ENCODE peak calls at places on chromosome 6, in five cellular contexts. One of them, this sample, is unnamed.

GRCh38 chr6:13038315-13039261 is 289.7 kb downstream of the TBC1D7 start:
- DNase-seq in ovary: no peak
- DNase-seq in uterus: no peak
- DNase-seq in endothelial cell of umbilical vein: peak
- DNase-seq in transverse colon: no peak
- DNase-seq in this sample: no peak

GRCh38 chr6:35363293-35363750 is 21.0 kb downstream of the PPARD start:
- DNase-seq in ovary: no peak
- DNase-seq in uterus: no peak
- DNase-seq in endothelial cell of umbilical vein: no peak
- DNase-seq in transverse colon: no peak
- DNase-seq in this sample: no peak

GRCh38 chr6:125957845-125958244 is 1.3 kb downstream of the HINT3 start:
- DNase-seq in ovary: no peak
- DNase-seq in uterus: no peak
- DNase-seq in endothelial cell of umbilical vein: peak
- DNase-seq in transverse colon: peak
- DNase-seq in this sample: no peak

GRCh38 chr6:41781302-41781711 is 725 bp downstream of the PRICKLE4 start:
- DNase-seq in ovary: no peak
- DNase-seq in uterus: no peak
- DNase-seq in endothelial cell of umbilical vein: no peak
- DNase-seq in transverse colon: peak
- DNase-seq in this sample: no peak

GRCh38 chr6:5025911-5026819 is 22.3 kb upstream of the RPP40 start:
- DNase-seq in ovary: peak
- DNase-seq in uterus: peak
- DNase-seq in endothelial cell of umbilical vein: peak
- DNase-seq in transverse colon: peak
- DNase-seq in this sample: peak

GRCh38 chr6:45631396-45631795 is 253.7 kb upstream of the SUPT3H start:
- DNase-seq in ovary: no peak
- DNase-seq in uterus: no peak
- DNase-seq in endothelial cell of umbilical vein: no peak
- DNase-seq in transverse colon: no peak
- DNase-seq in this sample: no peak

GRCh38 chr6:154239392-154239791 is 117.2 kb downstream of the IPCEF1 start:
- DNase-seq in ovary: no peak
- DNase-seq in uterus: no peak
- DNase-seq in endothelial cell of umbilical vein: no peak
- DNase-seq in transverse colon: no peak
- DNase-seq in this sample: no peak

GRCh38 chr6:43593938-43594337 is 18.0 kb downstream of the POLH start:
- DNase-seq in ovary: no peak
- DNase-seq in uterus: no peak
- DNase-seq in endothelial cell of umbilical vein: no peak
- DNase-seq in transverse colon: no peak
- DNase-seq in this sample: no peak

GRCh38 chr6:110147870-110148269 is 31.6 kb downstream of the WASF1 start:
- DNase-seq in ovary: no peak
- DNase-seq in uterus: no peak
- DNase-seq in endothelial cell of umbilical vein: no peak
- DNase-seq in transverse colon: no peak
- DNase-seq in this sample: no peak

GRCh38 chr6:21965029-21965428 is 331.8 kb downstream of the PRL start:
- DNase-seq in ovary: no peak
- DNase-seq in uterus: no peak
- DNase-seq in endothelial cell of umbilical vein: no peak
- DNase-seq in transverse colon: no peak
- DNase-seq in this sample: no peak

GRCh38 chr6:32415521-32416019 is 8.6 kb upstream of the BTNL2 start:
- DNase-seq in ovary: peak
- DNase-seq in uterus: peak
- DNase-seq in endothelial cell of umbilical vein: peak
- DNase-seq in transverse colon: peak
- DNase-seq in this sample: peak

GRCh38 chr6:122984393-122984792 is 11.6 kb upstream of the CLVS2 start:
- DNase-seq in ovary: no peak
- DNase-seq in uterus: no peak
- DNase-seq in endothelial cell of umbilical vein: no peak
- DNase-seq in transverse colon: no peak
- DNase-seq in this sample: no peak

GRCh38 chr6:158674342-158674969 is 24.6 kb downstream of the SYTL3 start:
- DNase-seq in ovary: no peak
- DNase-seq in uterus: no peak
- DNase-seq in endothelial cell of umbilical vein: no peak
- DNase-seq in transverse colon: no peak
- DNase-seq in this sample: no peak

GRCh38 chr6:38567436-38567835 is 72.3 kb downstream of the BTBD9 start:
- DNase-seq in ovary: peak
- DNase-seq in uterus: peak
- DNase-seq in endothelial cell of umbilical vein: peak
- DNase-seq in transverse colon: peak
- DNase-seq in this sample: peak

GRCh38 chr6:87151786-87152527 is 3.4 kb upstream of the ZNF292 start:
- DNase-seq in ovary: peak
- DNase-seq in uterus: peak
- DNase-seq in endothelial cell of umbilical vein: peak
- DNase-seq in transverse colon: peak
- DNase-seq in this sample: peak

GRCh38 chr6:31419842-31420241 is 16.4 kb downstream of the MICA start:
- DNase-seq in ovary: no peak
- DNase-seq in uterus: no peak
- DNase-seq in endothelial cell of umbilical vein: no peak
- DNase-seq in transverse colon: no peak
- DNase-seq in this sample: no peak

GRCh38 chr6:125439512-125439911 is 137.7 kb upstream of the HDDC2 start:
- DNase-seq in ovary: no peak
- DNase-seq in uterus: no peak
- DNase-seq in endothelial cell of umbilical vein: no peak
- DNase-seq in transverse colon: no peak
- DNase-seq in this sample: no peak

GRCh38 chr6:12138936-12139335 is 126.8 kb downstream of the HIVEP1 start:
- DNase-seq in ovary: no peak
- DNase-seq in uterus: no peak
- DNase-seq in endothelial cell of umbilical vein: no peak
- DNase-seq in transverse colon: no peak
- DNase-seq in this sample: no peak

GRCh38 chr6:87154641-87155271 is 609 bp upstream of the ZNF292 start:
- DNase-seq in ovary: no peak
- DNase-seq in uterus: no peak
- DNase-seq in endothelial cell of umbilical vein: no peak
- DNase-seq in transverse colon: no peak
- DNase-seq in this sample: no peak

GRCh38 chr6:4280721-4281120 is 145.3 kb upstream of the ECI2 start:
- DNase-seq in ovary: no peak
- DNase-seq in uterus: no peak
- DNase-seq in endothelial cell of umbilical vein: peak
- DNase-seq in transverse colon: no peak
- DNase-seq in this sample: no peak

GRCh38 chr6:15088904-15089568 is 156.8 kb upstream of the JARID2 start:
- DNase-seq in ovary: no peak
- DNase-seq in uterus: no peak
- DNase-seq in endothelial cell of umbilical vein: no peak
- DNase-seq in transverse colon: no peak
- DNase-seq in this sample: no peak

GRCh38 chr6:53044071-53044470 is 21.1 kb upstream of the FBXO9 start:
- DNase-seq in ovary: no peak
- DNase-seq in uterus: no peak
- DNase-seq in endothelial cell of umbilical vein: no peak
- DNase-seq in transverse colon: no peak
- DNase-seq in this sample: no peak

GRCh38 chr6:10838794-10839333 is 525 bp upstream of the MAK start:
- DNase-seq in ovary: no peak
- DNase-seq in uterus: no peak
- DNase-seq in endothelial cell of umbilical vein: no peak
- DNase-seq in transverse colon: no peak
- DNase-seq in this sample: no peak

GRCh38 chr6:53741417-53741816 is 53.4 kb upstream of the LRRC1 start:
- DNase-seq in ovary: no peak
- DNase-seq in uterus: no peak
- DNase-seq in endothelial cell of umbilical vein: no peak
- DNase-seq in transverse colon: no peak
- DNase-seq in this sample: no peak

DNA sequence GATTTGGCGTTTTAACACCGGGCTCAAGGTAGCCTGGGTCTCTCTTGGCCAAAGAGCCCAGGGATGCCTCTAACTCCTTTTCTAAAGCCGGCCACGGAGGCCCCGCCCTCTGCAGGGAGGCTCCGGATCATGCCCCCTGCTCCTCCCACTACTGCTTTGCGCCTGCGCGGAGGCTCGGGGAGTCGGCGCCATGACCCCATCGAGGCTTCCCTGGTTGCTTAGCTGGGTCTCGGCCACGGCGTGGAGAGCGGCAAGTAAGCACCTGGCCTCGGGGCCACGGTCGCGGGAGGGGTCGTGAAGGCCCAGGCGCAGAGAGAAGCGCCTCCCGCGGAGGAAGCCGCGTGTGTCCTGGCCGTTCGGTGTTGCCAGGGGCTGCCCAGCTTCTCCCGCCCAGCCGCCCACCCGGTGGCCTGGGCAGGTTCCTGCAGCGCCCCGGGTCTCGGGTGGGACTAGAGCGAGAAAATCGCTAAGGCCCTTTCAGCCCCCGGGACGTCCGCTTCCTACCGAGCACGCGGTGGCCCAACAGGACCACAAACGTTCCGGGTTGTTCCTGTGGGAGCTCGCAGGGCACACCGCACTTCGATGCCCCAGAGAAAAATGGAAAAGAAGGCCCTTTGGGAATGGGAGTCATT is at the start of gene SDHAF4:
- DNase-seq in ovary: peak
- DNase-seq in uterus: peak
- DNase-seq in endothelial cell of umbilical vein: peak
- DNase-seq in transverse colon: peak
- DNase-seq in this sample: peak
- TF ChIP-seq POLR2A in ovary: peak
- TF ChIP-seq POLR2A in uterus: peak
- TF ChIP-seq POLR2A in endothelial cell of umbilical vein: peak
- TF ChIP-seq POLR2A in transverse colon: peak
- TF ChIP-seq POLR2A in this sample: peak

GRCh38 chr6:164040994-164041393 is 626.5 kb downstream of the QKI start:
- DNase-seq in ovary: no peak
- DNase-seq in uterus: no peak
- DNase-seq in endothelial cell of umbilical vein: no peak
- DNase-seq in transverse colon: no peak
- DNase-seq in this sample: no peak

GRCh38 chr6:164037165-164037564 is 622.6 kb downstream of the QKI start:
- DNase-seq in ovary: no peak
- DNase-seq in uterus: no peak
- DNase-seq in endothelial cell of umbilical vein: no peak
- DNase-seq in transverse colon: no peak
- DNase-seq in this sample: no peak

GRCh38 chr6:164042212-164042611 is 627.7 kb downstream of the QKI start:
- DNase-seq in ovary: no peak
- DNase-seq in uterus: no peak
- DNase-seq in endothelial cell of umbilical vein: no peak
- DNase-seq in transverse colon: no peak
- DNase-seq in this sample: no peak

GRCh38 chr6:164035912-164036485 is 621.5 kb downstream of the QKI start:
- DNase-seq in ovary: no peak
- DNase-seq in uterus: no peak
- DNase-seq in endothelial cell of umbilical vein: no peak
- DNase-seq in transverse colon: no peak
- DNase-seq in this sample: no peak

GRCh38 chr6:164039954-164040375 is 625.4 kb downstream of the QKI start:
- DNase-seq in ovary: peak
- DNase-seq in uterus: peak
- DNase-seq in endothelial cell of umbilical vein: peak
- DNase-seq in transverse colon: peak
- DNase-seq in this sample: peak
- H3K4me3 ChIP-seq in ovary: no peak
- H3K4me3 ChIP-seq in uterus: no peak
- H3K4me3 ChIP-seq in endothelial cell of umbilical vein: peak
- H3K4me3 ChIP-seq in transverse colon: no peak
- H3K4me3 ChIP-seq in this sample: no peak

DNA sequence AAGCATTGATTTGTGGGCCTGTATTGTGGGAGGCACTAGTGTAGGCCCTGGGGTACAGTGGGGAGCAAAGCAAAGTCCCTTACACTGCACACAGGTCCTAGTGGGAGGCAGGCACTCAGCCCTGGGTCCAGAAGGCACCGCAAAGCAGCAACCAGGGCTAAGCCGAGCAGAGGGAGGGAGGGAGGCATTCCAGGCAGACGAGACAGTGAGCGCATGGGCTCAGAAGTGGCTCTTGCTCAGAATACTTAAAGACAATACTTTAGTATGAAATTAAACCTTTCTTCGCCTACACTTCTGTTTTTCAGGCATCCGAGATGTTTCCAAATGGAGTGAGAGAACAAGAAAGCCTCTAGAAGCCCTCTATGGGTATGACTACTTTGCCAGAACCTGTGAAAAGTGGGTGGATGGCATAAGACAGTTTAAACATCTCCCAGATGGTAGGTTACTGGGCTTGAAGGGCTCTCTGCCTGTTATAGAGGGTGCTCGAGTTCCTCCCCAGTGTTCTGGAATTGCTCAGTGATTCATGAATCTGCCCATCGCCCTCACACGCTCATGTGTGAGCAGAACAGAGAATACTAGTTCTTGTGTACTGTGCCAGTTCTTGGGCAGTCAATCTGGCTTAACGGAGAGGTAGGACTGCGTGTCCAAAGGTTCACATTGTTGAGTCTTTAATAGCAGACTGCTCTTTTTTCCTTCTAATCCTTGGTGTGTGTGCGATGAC is 18.7 kb downstream of the BPHL start:
- DNase-seq in ovary: no peak
- DNase-seq in uterus: no peak
- DNase-seq in endothelial cell of umbilical vein: no peak
- DNase-seq in transverse colon: no peak
- DNase-seq in this sample: peak
- H3K27ac ChIP-seq in ovary: no peak
- H3K27ac ChIP-seq in uterus: no peak
- H3K27ac ChIP-seq in endothelial cell of umbilical vein: peak
- H3K27ac ChIP-seq in transverse colon: no peak
- H3K27ac ChIP-seq in this sample: peak

DNA sequence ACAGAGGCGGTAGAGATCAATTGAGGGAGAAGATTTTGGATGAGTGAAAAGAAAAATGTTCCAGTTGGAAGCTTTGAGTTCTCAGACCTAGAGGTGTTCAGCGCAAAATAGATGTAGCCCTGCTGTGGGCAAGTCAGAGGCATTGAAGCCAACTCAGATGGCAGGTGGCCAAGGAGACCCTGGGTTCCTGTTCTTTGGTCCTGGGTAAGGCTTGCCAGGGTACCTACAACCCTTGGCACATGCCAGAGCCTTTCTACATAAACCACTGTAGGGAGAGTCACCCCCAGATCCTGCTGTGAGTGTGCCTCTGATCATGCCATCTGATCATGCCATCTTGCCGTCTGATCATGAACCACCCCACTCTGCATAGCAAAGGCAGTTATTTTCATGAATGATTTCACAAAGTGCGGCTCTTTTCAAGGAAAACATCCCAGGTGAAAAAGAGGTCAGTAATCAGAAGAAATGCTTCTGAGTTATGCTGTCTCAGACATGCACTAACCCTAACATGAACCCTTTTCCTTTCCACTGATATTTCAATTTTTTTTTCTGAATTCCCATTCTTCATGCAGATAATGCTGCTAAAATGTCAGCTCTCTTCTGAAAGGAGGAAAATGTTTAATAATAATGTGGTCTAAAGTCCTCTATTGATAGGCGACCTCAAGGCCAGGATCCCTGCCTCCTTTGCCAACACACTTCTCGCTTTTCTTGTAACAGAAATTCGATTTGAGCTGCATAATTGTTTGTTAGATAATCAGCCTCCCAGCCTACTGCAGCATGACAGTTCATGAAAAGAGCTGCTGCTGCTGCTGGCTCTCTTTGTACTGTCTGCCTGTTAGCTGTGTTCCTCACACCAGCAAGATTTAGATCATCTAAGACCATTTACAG is 153.7 kb downstream of the MTHFD1L start:
- DNase-seq in ovary: no peak
- DNase-seq in uterus: no peak
- DNase-seq in endothelial cell of umbilical vein: peak
- DNase-seq in transverse colon: no peak
- DNase-seq in this sample: no peak
- TF ChIP-seq POLR2A in ovary: no peak
- TF ChIP-seq POLR2A in uterus: no peak
- TF ChIP-seq POLR2A in endothelial cell of umbilical vein: no peak
- TF ChIP-seq POLR2A in transverse colon: no peak
- TF ChIP-seq POLR2A in this sample: no peak